ENCODE peak calls at places on chromosome 5, in four cellular contexts. E is T-helper 22 cell, P is aorta, D is GM19239. C is an unnamed sample.

GRCh38 chr5:172370648-172371248 is 83.6 kb downstream of the SH3PXD2B start:
- DNase-seq in D (no peak), P (no peak), E (no peak), C (no peak)

GRCh38 chr5:28914302-28914701 is 1875.9 kb upstream of the CDH9 start:
- DNase-seq in E (no peak), P (no peak), D (no peak), C (no peak)

GRCh38 chr5:133664422-133664821 is 52.1 kb upstream of the FSTL4 start:
- DNase-seq in E (no peak), D (no peak), P (peak), C (no peak)

GRCh38 chr5:122738088-122738487 is 36.8 kb upstream of the SNX2 start:
- DNase-seq in P (no peak), E (no peak), D (no peak), C (no peak)

GRCh38 chr5:73858054-73858453 is 232.1 kb downstream of the ARHGEF28 start:
- DNase-seq in P (no peak), E (no peak), D (no peak), C (no peak)

GRCh38 chr5:142612388-142612787 is 73.5 kb downstream of the FGF1 start:
- DNase-seq in D (no peak), E (no peak), P (no peak), C (no peak)

GRCh38 chr5:122705876-122706275 is 69.0 kb upstream of the SNX2 start:
- DNase-seq in E (no peak), D (no peak), P (no peak), C (no peak)

GRCh38 chr5:150320048-150320555 is 17.4 kb upstream of the ARSI start:
- DNase-seq in D (no peak), P (no peak), E (no peak), C (no peak)

GRCh38 chr5:75668348-75668895 is 48.8 kb downstream of the POC5 start:
- DNase-seq in D (no peak), P (no peak), E (no peak), C (no peak)

GRCh38 chr5:151895660-151896040 is 29.0 kb downstream of the GLRA1 start:
- DNase-seq in P (no peak), D (no peak), E (no peak), C (no peak)

GRCh38 chr5:133383580-133383939 is 228.8 kb downstream of the FSTL4 start:
- DNase-seq in P (no peak), E (no peak), D (no peak), C (no peak)

GRCh38 chr5:156379198-156379597 is 52.2 kb downstream of the SGCD start:
- DNase-seq in D (no peak), E (no peak), P (no peak), C (no peak)

GRCh38 chr5:36261186-36261585 is 19.5 kb upstream of the NADK2 start:
- DNase-seq in E (no peak), P (no peak), D (no peak), C (no peak)

GRCh38 chr5:112436139-112436538 is 17.1 kb upstream of the EPB41L4A start:
- DNase-seq in E (no peak), D (no peak), P (no peak), C (no peak)

GRCh38 chr5:149143470-149143869 is 2.2 kb downstream of the ABLIM3 start:
- DNase-seq in E (no peak), D (no peak), P (no peak), C (no peak)

GRCh38 chr5:54610197-54610898 is 92.8 kb downstream of the SNX18 start:
- DNase-seq in D (peak), P (no peak), E (peak), C (no peak)

GRCh38 chr5:124880903-124881302 is 134.5 kb upstream of the ZNF608 start:
- DNase-seq in E (no peak), D (no peak), P (no peak), C (no peak)

C was measured in LNCaP clone FGC.